ENCODE peak calls at places on chromosomes 7 and 10, in six cellular contexts. E, O, C, L, S and G are unnamed samples.

GRCh38 chr7:1058821-1059199 is 14.5 kb downstream of the GPR146 start:
- DNase-seq in S (no peak), E (no peak), O (no peak), L (no peak), C (no peak), G (no peak)

GRCh38 chr10:24973163-24973562 is 20.8 kb upstream of the PRTFDC1 start:
- DNase-seq in S (no peak), O (peak), L (no peak), C (no peak), E (no peak), G (no peak)

GRCh38 chr7:31114593-31115343 is 62.7 kb downstream of the ADCYAP1R1 start:
- DNase-seq in S (no peak), O (peak), L (no peak), C (peak), E (no peak), G (no peak)

GRCh38 chr7:39465055-39465929 is 100.9 kb upstream of the YAE1 start:
- DNase-seq in L (peak), S (peak), E (peak), O (peak), C (peak), G (peak)

GRCh38 chr10:6074489-6075301 is 12.5 kb upstream of the IL2RA start:
- DNase-seq in L (no peak), O (no peak), C (no peak), S (no peak), E (no peak), G (no peak)

GRCh38 chr7:120021085-120021484 is 251.9 kb upstream of the KCND2 start:
- DNase-seq in O (no peak), E (no peak), C (no peak), S (no peak), L (no peak), G (no peak)

GRCh38 chr7:22566592-22566991 is 66.6 kb upstream of the STEAP1B start:
- DNase-seq in E (no peak), C (no peak), S (no peak), L (no peak), O (no peak), G (no peak)

GRCh38 chr7:73773700-73774517 is 3.8 kb upstream of the CLDN3 start:
- DNase-seq in O (no peak), S (no peak), C (no peak), E (no peak), L (no peak), G (no peak)

GRCh38 chr7:139183878-139184338 is 47.1 kb upstream of the UBN2 start:
- DNase-seq in O (peak), L (no peak), S (no peak), E (no peak), C (no peak), G (no peak)

DNA sequence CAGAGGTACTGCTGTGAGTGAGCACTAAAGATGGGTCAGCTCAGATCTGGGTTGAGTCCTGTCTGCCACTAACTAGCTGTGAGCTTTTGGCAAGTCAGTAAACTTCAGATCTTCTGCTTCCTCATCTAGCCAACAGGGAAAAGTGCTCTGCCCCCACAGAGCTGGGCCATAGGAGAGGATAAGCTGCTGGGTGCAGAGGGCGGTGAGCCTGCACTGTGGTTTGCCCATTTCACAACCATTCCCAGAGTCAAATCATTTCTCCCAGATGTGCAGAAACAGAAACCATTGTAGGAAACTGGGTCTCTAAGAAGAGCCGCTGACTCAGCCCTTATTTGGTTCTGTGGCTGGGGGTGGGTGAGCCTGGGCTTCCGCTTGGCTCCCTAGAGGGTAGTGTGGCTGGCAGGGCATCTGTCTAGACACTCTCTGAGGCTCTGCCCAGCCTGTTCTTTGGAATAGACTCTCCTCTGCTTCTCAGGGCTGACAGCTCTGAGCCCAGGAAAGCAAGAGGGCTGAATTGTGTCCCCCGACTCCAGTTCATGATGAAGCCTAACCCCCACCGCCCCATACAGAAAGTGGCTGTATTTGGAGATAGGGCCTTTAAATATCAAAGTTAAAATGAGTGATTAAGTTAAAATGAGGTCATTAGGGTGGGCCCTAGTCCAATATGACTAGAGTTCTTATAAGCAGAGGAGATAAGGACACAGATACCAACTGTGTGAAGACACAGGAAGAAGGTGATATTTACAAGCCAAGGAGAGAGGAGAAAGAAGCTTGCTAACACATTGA is 29.5 kb upstream of the ARHGAP22 start:
- DNase-seq in S (peak), O (peak), L (no peak), E (no peak), C (no peak), G (no peak)
- H3K4me3 ChIP-seq in S (no peak), O (peak), L (no peak), E (no peak), C (no peak), G (no peak)

GRCh38 chr10:17003151-17003550 is 126.5 kb downstream of the CUBN start:
- DNase-seq in O (no peak), S (no peak), E (no peak), L (no peak), C (peak), G (no peak)

GRCh38 chr10:16999665-17000451 is 129.8 kb downstream of the CUBN start:
- DNase-seq in S (peak), E (no peak), L (no peak), O (no peak), C (no peak), G (no peak)

GRCh38 chr10:17001297-17001744 is 128.3 kb downstream of the CUBN start:
- DNase-seq in L (no peak), S (no peak), C (no peak), O (no peak), E (no peak), G (no peak)

GRCh38 chr10:17003666-17004065 is 125.9 kb downstream of the CUBN start:
- DNase-seq in E (no peak), O (no peak), L (no peak), C (no peak), S (no peak), G (no peak)

GRCh38 chr10:17001961-17002749 is 127.5 kb downstream of the CUBN start:
- DNase-seq in L (no peak), S (peak), O (peak), E (no peak), C (peak), G (no peak)
- H3K4me3 ChIP-seq in L (no peak), S (no peak), O (peak), E (no peak), C (no peak), G (no peak)

GRCh38 chr10:61974611-61975010 is 73.1 kb downstream of the ARID5B start:
- DNase-seq in O (no peak), C (peak), S (peak), E (no peak), L (no peak), G (no peak)

GRCh38 chr10:61973169-61973568 is 71.7 kb downstream of the ARID5B start:
- DNase-seq in C (no peak), L (no peak), E (no peak), O (no peak), S (no peak), G (no peak)

GRCh38 chr10:61973923-61974322 is 72.4 kb downstream of the ARID5B start:
- DNase-seq in L (no peak), S (no peak), E (no peak), C (no peak), O (no peak), G (no peak)

GRCh38 chr10:61978965-61979364 is 77.5 kb downstream of the ARID5B start:
- DNase-seq in E (no peak), L (peak), C (no peak), O (no peak), S (no peak), G (no peak)

GRCh38 chr10:61975107-61975932 is 73.8 kb downstream of the ARID5B start:
- DNase-seq in L (no peak), O (no peak), C (no peak), E (no peak), S (no peak), G (peak)
- H3K4me3 ChIP-seq in L (no peak), O (no peak), C (no peak), E (no peak), S (no peak), G (no peak)

GRCh38 chr7:15606561-15606960 is 44.7 kb upstream of the AGMO start:
- DNase-seq in C (no peak), E (no peak), S (no peak), O (no peak), L (no peak), G (no peak)

GRCh38 chr7:15607541-15608210 is 45.9 kb upstream of the AGMO start:
- DNase-seq in S (no peak), C (no peak), O (no peak), L (no peak), E (no peak), G (no peak)

GRCh38 chr7:15612205-15612604 is 50.4 kb upstream of the AGMO start:
- DNase-seq in L (no peak), S (no peak), O (no peak), E (no peak), C (no peak), G (no peak)

GRCh38 chr7:15604166-15604565 is 42.4 kb upstream of the AGMO start:
- DNase-seq in E (no peak), S (no peak), O (no peak), L (no peak), C (no peak), G (no peak)

DNA sequence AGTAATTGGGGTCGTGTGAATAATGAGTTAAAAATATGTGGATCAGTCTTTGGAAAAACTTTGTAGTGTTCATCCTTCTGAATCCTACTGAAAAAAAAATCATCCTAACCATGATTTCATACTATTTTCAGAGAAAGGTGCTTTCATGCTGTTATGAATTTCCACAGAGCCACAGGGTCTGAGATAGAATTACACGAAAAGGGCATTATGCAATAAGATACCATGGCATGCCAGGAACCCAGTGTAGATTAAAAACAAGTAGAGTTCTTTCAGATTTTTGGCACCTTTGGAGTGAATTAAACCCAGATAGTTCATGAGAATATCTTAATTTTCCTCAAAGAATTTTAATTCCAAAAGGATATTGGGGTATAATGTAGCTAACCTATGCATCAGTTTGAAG is 47.5 kb upstream of the AGMO start:
- DNase-seq in L (no peak), C (no peak), E (no peak), S (no peak), O (no peak), G (no peak)
- H3K4me3 ChIP-seq in L (no peak), C (no peak), E (no peak), S (no peak), O (no peak), G (no peak)